ENCODE peak calls at places on chromosomes 1 and 21, in six cellular contexts. B is activated naive CD4-positive, alpha-beta T cell treated with anti-CD3 and anti-CD28 coated beads, Interleukin-2, amount 10 ng/mL, durations not matched to agents 7 days and 5 days; T is T-helper 1 cell; D is dorsolateral prefrontal cortex; J is T-helper 2 cell; H is kidney tubule cell. R is an unnamed sample.

GRCh38 chr1:53604291-53604919 is 134.6 kb downstream of the GLIS1 start:
- DNase-seq in B (no peak), T (no peak), D (no peak), J (no peak), H (peak), R (no peak)

GRCh38 chr1:48249868-48250267 is 27.4 kb downstream of the SLC5A9 start:
- DNase-seq in B (no peak), T (no peak), D (no peak), J (no peak), H (no peak), R (no peak)

GRCh38 chr21:45161039-45161945 is 86.9 kb downstream of the ADARB1 start:
- DNase-seq in B (no peak), T (no peak), D (no peak), J (no peak), H (no peak), R (peak)

GRCh38 chr1:99681583-99681982 is 35.7 kb downstream of the PALMD start:
- DNase-seq in B (no peak), T (no peak), D (no peak), J (no peak), H (no peak), R (no peak)

GRCh38 chr1:230646710-230647302 is 4.5 kb downstream of the COG2 start:
- DNase-seq in B (no peak), T (no peak), D (no peak), J (no peak), H (no peak), R (no peak)

GRCh38 chr1:206419783-206420182 is 50.5 kb upstream of the IKBKE start:
- DNase-seq in B (no peak), T (no peak), D (no peak), J (no peak), H (peak), R (no peak)

GRCh38 chr1:116532698-116533424 is 38.0 kb downstream of the CD58 start:
- DNase-seq in B (no peak), T (no peak), D (no peak), J (no peak), H (no peak), R (no peak)

GRCh38 chr1:236809133-236809532 is 14.0 kb downstream of the MTR start:
- DNase-seq in B (no peak), T (no peak), D (no peak), J (no peak), H (no peak), R (no peak)